ENCODE peak calls at places on chromosomes 1 and 21, in five cellular contexts. B, F, Y, H and A are unnamed samples.

GRCh38 chr21:37364722-37365121 is 1.9 kb upstream of the DYRK1A start:
- DNase-seq in H (no peak), F (no peak), B (no peak), Y (no peak), A (no peak)

GRCh38 chr1:27773732-27774445 is 870 bp downstream of the STX12 start:
- DNase-seq in H (no peak), B (no peak), F (no peak), Y (peak; percentile 60), A (peak; percentile 26)

GRCh38 chr1:197692965-197693364 is 82.3 kb downstream of the DENND1B start:
- DNase-seq in F (peak; percentile 51), Y (peak; percentile 36), B (no peak), H (peak; percentile 11), A (peak; percentile 28)

GRCh38 chr1:209202826-209203439 is 380.6 kb upstream of the CAMK1G start:
- DNase-seq in F (peak; percentile 73), Y (peak; percentile 60), H (peak; percentile 61), B (peak; percentile 53), A (no peak)

GRCh38 chr1:21273743-21274142 is 16.5 kb downstream of the ECE1 start:
- DNase-seq in B (no peak), Y (no peak), H (no peak), F (no peak), A (no peak)

GRCh38 chr1:222233441-222234180 is 314.3 kb downstream of the HHIPL2 start:
- DNase-seq in H (no peak), Y (no peak), F (peak; percentile 48), B (no peak), A (no peak)

GRCh38 chr1:152599934-152600333 is at the start of gene LCE3C:
- DNase-seq in B (no peak), F (no peak), Y (no peak), H (no peak), A (no peak)

GRCh38 chr21:38937844-38938243 is 132.1 kb downstream of the ETS2 start:
- DNase-seq in Y (no peak), F (no peak), H (no peak), B (no peak), A (no peak)

GRCh38 chr1:36446261-36446660 is 4.0 kb downstream of the OSCP1 start:
- DNase-seq in Y (no peak), B (peak; percentile 61), F (peak; percentile 60), H (no peak), A (no peak)

GRCh38 chr1:230291731-230292620 is 134.2 kb downstream of the PGBD5 start:
- DNase-seq in Y (no peak), F (no peak), H (no peak), B (peak; percentile 62), A (no peak)

GRCh38 chr21:26027696-26028095 is 142.9 kb downstream of the APP start:
- DNase-seq in Y (no peak), B (no peak), H (no peak), F (no peak), A (no peak)

GRCh38 chr1:207644852-207645631 is at the start of gene CR1L:
- DNase-seq in B (peak; percentile 72), H (peak; percentile 80), F (peak; percentile 31), Y (peak; percentile 79), A (peak; percentile 35)